ENCODE peak calls at places on chromosomes 5 and 9, in five cellular contexts. M is nephron progenitor cell, X is sigmoid colon, C is neural progenitor cell, Y is GM10248. N is an unnamed sample.

GRCh38 chr9:104961238-104961637 is 33.3 kb upstream of the ABCA1 start:
- DNase-seq in M (peak), X (no peak), C (no peak), Y (peak), N (peak)

GRCh38 chr5:86884608-86885007 is 266.9 kb downstream of the COX7C start:
- DNase-seq in M (no peak), X (no peak), C (no peak), Y (no peak), N (no peak)

GRCh38 chr9:132210472-132211145 is 48.8 kb downstream of the NTNG2 start:
- DNase-seq in M (no peak), X (no peak), C (no peak), Y (no peak), N (no peak)

GRCh38 chr9:6779417-6780241 is 21.9 kb downstream of the KDM4C start:
- DNase-seq in M (no peak), X (peak), C (no peak), Y (no peak), N (no peak)

GRCh38 chr9:16385590-16386578 is 484.6 kb downstream of the BNC2 start:
- DNase-seq in M (no peak), X (no peak), C (no peak), Y (no peak), N (no peak)

GRCh38 chr9:87862536-87863268 is 20.0 kb upstream of the SPATA31E1 start:
- DNase-seq in M (no peak), X (no peak), C (no peak), Y (no peak), N (no peak)

GRCh38 chr5:28542968-28543367 is 1504.6 kb upstream of the CDH9 start:
- DNase-seq in M (no peak), X (no peak), C (no peak), Y (no peak), N (no peak)

GRCh38 chr5:150489358-150490295 is 18.3 kb upstream of the NDST1 start:
- DNase-seq in M (no peak), X (peak), C (no peak), Y (peak), N (peak)

GRCh38 chr5:57537831-57538230 is 55.2 kb upstream of the ACTBL2 start:
- DNase-seq in M (no peak), X (no peak), C (no peak), Y (no peak), N (no peak)

GRCh38 chr5:10457682-10458574 is 16.2 kb downstream of the ROPN1L start:
- DNase-seq in M (peak), X (no peak), C (peak), Y (no peak), N (peak)

GRCh38 chr5:134034326-134034725 is 29.6 kb upstream of the VDAC1 start:
- DNase-seq in M (no peak), X (no peak), C (no peak), Y (no peak), N (no peak)
- TF ChIP-seq CTCF in M (no peak), X (no peak), C (no peak), Y (no peak), N (no peak)

GRCh38 chr5:59582746-59583145 is 310.8 kb downstream of the PDE4D start:
- DNase-seq in M (no peak), X (no peak), C (no peak), Y (no peak), N (no peak)
- TF ChIP-seq CTCF in M (no peak), X (no peak), C (no peak), Y (no peak), N (no peak)

GRCh38 chr9:69180670-69181069 is 6.6 kb downstream of the TJP2 start:
- DNase-seq in M (no peak), X (no peak), C (no peak), Y (no peak), N (no peak)
- TF ChIP-seq CTCF in M (no peak), X (no peak), C (no peak), Y (no peak), N (no peak)

DNA sequence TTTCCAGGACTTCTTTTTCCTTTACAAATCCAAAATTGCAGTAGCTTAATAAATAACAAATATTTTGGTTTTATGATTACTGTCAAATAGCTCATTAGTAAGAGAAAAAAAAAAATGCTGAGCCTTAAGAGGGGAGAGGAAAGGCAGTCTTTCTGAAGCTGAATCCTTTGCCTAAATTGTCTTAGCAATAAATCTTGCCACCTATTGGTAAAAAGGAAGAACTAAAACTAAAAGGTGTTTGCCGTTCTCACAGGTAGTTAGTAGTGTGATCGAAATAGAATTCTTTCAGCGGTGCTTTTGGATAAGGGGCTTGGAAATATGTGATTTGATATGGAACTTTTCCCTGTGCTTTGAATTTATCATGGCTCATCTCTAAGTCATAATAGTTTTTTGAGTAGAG is 31.2 kb downstream of the PIK3R1 start:
- DNase-seq in M (no peak), X (no peak), C (no peak), Y (no peak), N (no peak)
- TF ChIP-seq CTCF in M (no peak), X (no peak), C (peak), Y (no peak), N (peak)